ENCODE peak calls at places on chromosomes 16 and 17, in four cellular contexts. W is HL-60; Z is activated CD4-positive, alpha-beta T cell treated with anti-CD3 and anti-CD28 coated beads for 48 hours; Q is NCI-H69. E is an unnamed sample.

GRCh38 chr16:1119766-1120611 is 23.9 kb upstream of the C1QTNF8 start:
- DNase-seq in W (no peak), Z (no peak), Q (no peak), E (no peak)

GRCh38 chr16:9787717-9788116 is 394.5 kb downstream of the GRIN2A start:
- DNase-seq in W (no peak), Z (no peak), Q (no peak), E (no peak)

GRCh38 chr17:44536090-44536960 is 21.0 kb upstream of the FZD2 start:
- DNase-seq in W (no peak), Z (no peak), Q (no peak), E (no peak)

GRCh38 chr17:44159519-44160210 is 10.8 kb upstream of the ASB16 start:
- DNase-seq in W (no peak), Z (peak), Q (no peak), E (no peak)

GRCh38 chr16:68873635-68874471 is 30.5 kb downstream of the TANGO6 start:
- DNase-seq in W (no peak), Z (no peak), Q (no peak), E (no peak)

GRCh38 chr17:15942207-15942833 is 2.6 kb upstream of the ADORA2B start:
- DNase-seq in W (peak), Z (no peak), Q (no peak), E (no peak)

GRCh38 chr16:13120557-13120956 is 219.2 kb downstream of the SHISA9 start:
- DNase-seq in W (no peak), Z (no peak), Q (no peak), E (no peak)

GRCh38 chr17:82604532-82604931 is 43.7 kb downstream of the WDR45B start:
- DNase-seq in W (no peak), Z (no peak), Q (no peak), E (no peak)

GRCh38 chr16:30660424-30661251 is 2.4 kb downstream of the FBRS start:
- DNase-seq in W (peak), Z (peak), Q (no peak), E (peak)

GRCh38 chr17:44005865-44006580 is 1.6 kb downstream of the NAGS start:
- DNase-seq in W (peak), Z (peak), Q (peak), E (peak)

GRCh38 chr17:2060681-2061440 is 6.0 kb downstream of the HIC1 start:
- DNase-seq in W (no peak), Z (no peak), Q (no peak), E (no peak)

GRCh38 chr16:66703359-66704215 is 7.0 kb upstream of the CMTM4 start:
- DNase-seq in W (no peak), Z (no peak), Q (peak), E (no peak)

GRCh38 chr16:2121853-2122252 is 13.8 kb downstream of the PKD1 start:
- DNase-seq in W (no peak), Z (no peak), Q (no peak), E (no peak)

GRCh38 chr17:40323731-40324650 is 15.0 kb downstream of the RARA start:
- DNase-seq in W (no peak), Z (peak), Q (no peak), E (peak)

GRCh38 chr17:49548051-49548505 is 27.6 kb upstream of the NXPH3 start:
- DNase-seq in W (no peak), Z (no peak), Q (no peak), E (no peak)

GRCh38 chr16:25563700-25564099 is 128.1 kb upstream of the HS3ST4 start:
- DNase-seq in W (no peak), Z (no peak), Q (no peak), E (no peak)

GRCh38 chr16:66335704-66336329 is 30.7 kb upstream of the CDH5 start:
- DNase-seq in W (no peak), Z (no peak), Q (peak), E (no peak)

GRCh38 chr17:29592850-29593545 is at the start of gene ANKRD13B:
- DNase-seq in W (no peak), Z (peak), Q (peak), E (peak)

GRCh38 chr17:72901657-72902056 is 190.8 kb downstream of the SLC39A11 start:
- DNase-seq in W (no peak), Z (no peak), Q (no peak), E (no peak)

GRCh38 chr17:72119963-72120877 is 600 bp upstream of the SOX9 start:
- DNase-seq in W (no peak), Z (peak), Q (peak), E (no peak)

GRCh38 chr16:9082422-9082821 is 9.0 kb upstream of the HAPSTR1 start:
- DNase-seq in W (no peak), Z (no peak), Q (no peak), E (no peak)

E was measured in activated naive CD4-positive, alpha-beta T cell treated with anti-CD3 and anti-CD28 coated beads for 36 hours.